ENCODE peak calls at places on chromosomes 11 and 22, in six cellular contexts. One of them, this sample, is unnamed.

GRCh38 chr11:80958414-80958813 is 1517.6 kb upstream of the TENM4 start:
- DNase-seq in LoVo: no peak
- DNase-seq in stimulated activated CD8-positive, alpha-beta memory T cell treated with anti-CD3 and anti-CD28 coated beads, Interleukin-12 subunit alpha, Interleukin-12 subunit beta, amount 100 ng/mL, for 1 hour: no peak
- DNase-seq in upper lobe of right lung: no peak
- DNase-seq in CD4-positive, alpha-beta T cell: no peak
- DNase-seq in NCI-H345: no peak
- DNase-seq in this sample: no peak

GRCh38 chr11:131064373-131064991 is 148.2 kb upstream of the SNX19 start:
- DNase-seq in LoVo: peak; percentile 37
- DNase-seq in stimulated activated CD8-positive, alpha-beta memory T cell treated with anti-CD3 and anti-CD28 coated beads, Interleukin-12 subunit alpha, Interleukin-12 subunit beta, amount 100 ng/mL, for 1 hour: no peak
- DNase-seq in upper lobe of right lung: peak; percentile 68
- DNase-seq in CD4-positive, alpha-beta T cell: no peak
- DNase-seq in NCI-H345: peak; percentile 40
- DNase-seq in this sample: no peak

GRCh38 chr11:26551186-26551801 is 20.8 kb downstream of the MUC15 start:
- DNase-seq in LoVo: no peak
- DNase-seq in stimulated activated CD8-positive, alpha-beta memory T cell treated with anti-CD3 and anti-CD28 coated beads, Interleukin-12 subunit alpha, Interleukin-12 subunit beta, amount 100 ng/mL, for 1 hour: no peak
- DNase-seq in upper lobe of right lung: no peak
- DNase-seq in CD4-positive, alpha-beta T cell: no peak
- DNase-seq in NCI-H345: no peak
- DNase-seq in this sample: no peak

GRCh38 chr11:1838077-1838425 is 730 bp upstream of the TNNI2 start:
- DNase-seq in LoVo: no peak
- DNase-seq in stimulated activated CD8-positive, alpha-beta memory T cell treated with anti-CD3 and anti-CD28 coated beads, Interleukin-12 subunit alpha, Interleukin-12 subunit beta, amount 100 ng/mL, for 1 hour: no peak
- DNase-seq in upper lobe of right lung: no peak
- DNase-seq in CD4-positive, alpha-beta T cell: no peak
- DNase-seq in NCI-H345: no peak
- DNase-seq in this sample: no peak

GRCh38 chr22:19580291-19580890 is 56.2 kb upstream of the CLDN5 start:
- DNase-seq in LoVo: no peak
- DNase-seq in stimulated activated CD8-positive, alpha-beta memory T cell treated with anti-CD3 and anti-CD28 coated beads, Interleukin-12 subunit alpha, Interleukin-12 subunit beta, amount 100 ng/mL, for 1 hour: no peak
- DNase-seq in upper lobe of right lung: no peak
- DNase-seq in CD4-positive, alpha-beta T cell: no peak
- DNase-seq in NCI-H345: no peak
- DNase-seq in this sample: no peak

GRCh38 chr22:37194750-37195149 is 6.7 kb upstream of the C1QTNF6 start:
- DNase-seq in LoVo: no peak
- DNase-seq in stimulated activated CD8-positive, alpha-beta memory T cell treated with anti-CD3 and anti-CD28 coated beads, Interleukin-12 subunit alpha, Interleukin-12 subunit beta, amount 100 ng/mL, for 1 hour: no peak
- DNase-seq in upper lobe of right lung: no peak
- DNase-seq in CD4-positive, alpha-beta T cell: no peak
- DNase-seq in NCI-H345: no peak
- DNase-seq in this sample: no peak

GRCh38 chr11:48116843-48117242 is 99.8 kb upstream of the OR4B1 start:
- DNase-seq in LoVo: no peak
- DNase-seq in stimulated activated CD8-positive, alpha-beta memory T cell treated with anti-CD3 and anti-CD28 coated beads, Interleukin-12 subunit alpha, Interleukin-12 subunit beta, amount 100 ng/mL, for 1 hour: no peak
- DNase-seq in upper lobe of right lung: no peak
- DNase-seq in CD4-positive, alpha-beta T cell: no peak
- DNase-seq in NCI-H345: no peak
- DNase-seq in this sample: no peak

GRCh38 chr11:47109051-47109791 is 67.5 kb downstream of the ARFGAP2 start:
- DNase-seq in LoVo: no peak
- DNase-seq in stimulated activated CD8-positive, alpha-beta memory T cell treated with anti-CD3 and anti-CD28 coated beads, Interleukin-12 subunit alpha, Interleukin-12 subunit beta, amount 100 ng/mL, for 1 hour: no peak
- DNase-seq in upper lobe of right lung: no peak
- DNase-seq in CD4-positive, alpha-beta T cell: no peak
- DNase-seq in NCI-H345: no peak
- DNase-seq in this sample: no peak

GRCh38 chr11:4480577-4481539 is 1.6 kb upstream of the OR52K1 start:
- DNase-seq in LoVo: no peak
- DNase-seq in stimulated activated CD8-positive, alpha-beta memory T cell treated with anti-CD3 and anti-CD28 coated beads, Interleukin-12 subunit alpha, Interleukin-12 subunit beta, amount 100 ng/mL, for 1 hour: no peak
- DNase-seq in upper lobe of right lung: no peak
- DNase-seq in CD4-positive, alpha-beta T cell: no peak
- DNase-seq in NCI-H345: no peak
- DNase-seq in this sample: no peak

GRCh38 chr11:124758355-124759267 is 3.5 kb downstream of the ESAM start:
- DNase-seq in LoVo: peak; percentile 61
- DNase-seq in stimulated activated CD8-positive, alpha-beta memory T cell treated with anti-CD3 and anti-CD28 coated beads, Interleukin-12 subunit alpha, Interleukin-12 subunit beta, amount 100 ng/mL, for 1 hour: peak; percentile 24
- DNase-seq in upper lobe of right lung: peak; percentile 93
- DNase-seq in CD4-positive, alpha-beta T cell: peak; percentile 41
- DNase-seq in NCI-H345: peak; percentile 56
- DNase-seq in this sample: peak; percentile 61

GRCh38 chr11:130904380-130904779 is 11.9 kb downstream of the SNX19 start:
- DNase-seq in LoVo: no peak
- DNase-seq in stimulated activated CD8-positive, alpha-beta memory T cell treated with anti-CD3 and anti-CD28 coated beads, Interleukin-12 subunit alpha, Interleukin-12 subunit beta, amount 100 ng/mL, for 1 hour: no peak
- DNase-seq in upper lobe of right lung: no peak
- DNase-seq in CD4-positive, alpha-beta T cell: no peak
- DNase-seq in NCI-H345: no peak
- DNase-seq in this sample: no peak

GRCh38 chr22:30253205-30253852 is 6.8 kb upstream of the LIF start:
- DNase-seq in LoVo: peak; percentile 52
- DNase-seq in stimulated activated CD8-positive, alpha-beta memory T cell treated with anti-CD3 and anti-CD28 coated beads, Interleukin-12 subunit alpha, Interleukin-12 subunit beta, amount 100 ng/mL, for 1 hour: no peak
- DNase-seq in upper lobe of right lung: peak; percentile 77
- DNase-seq in CD4-positive, alpha-beta T cell: no peak
- DNase-seq in NCI-H345: no peak
- DNase-seq in this sample: no peak

This sample was measured in activated gamma-delta T cell treated with Interleukin-2 at 50 U/mL for 16 hours.